ENCODE peak calls at places on chromosomes 13 and 19, in nine cellular contexts. L is HCT116, D is brain microvascular endothelial cell, Y is pancreas, F is fibroblast of pulmonary artery, P is transverse colon, Z is K562, J is lower leg skin, C is tibial artery. K is an unnamed sample.

GRCh38 chr19:371501-372160 is 27.0 kb upstream of the MIER2 start:
- DNase-seq in P (no peak), Y (no peak), F (peak), Z (no peak), C (no peak), L (no peak), D (no peak), J (peak), K (no peak)

GRCh38 chr13:113729329-113730019 is 29.6 kb upstream of the TMEM255B start:
- DNase-seq in C (no peak), Z (no peak), P (no peak), L (no peak), D (no peak), F (no peak), J (no peak), Y (no peak), K (no peak)

GRCh38 chr19:47781590-47782318 is 3.3 kb downstream of the SELENOW start:
- DNase-seq in P (no peak), Y (no peak), C (peak), J (no peak), D (no peak), F (no peak), L (no peak), Z (no peak), K (no peak)

GRCh38 chr13:114063545-114064515 is 68.6 kb downstream of the RASA3 start:
- DNase-seq in D (no peak), F (peak), C (peak), P (peak), Y (peak), Z (peak), L (no peak), J (no peak), K (no peak)

GRCh38 chr13:44052843-44053607 is 173.3 kb downstream of the LACC1 start:
- DNase-seq in C (peak), D (peak), Z (no peak), L (no peak), Y (no peak), P (peak), J (no peak), F (peak), K (no peak)

GRCh38 chr13:32600891-32601290 is 14.6 kb downstream of the PDS5B start:
- DNase-seq in L (no peak), C (no peak), Z (no peak), P (no peak), J (no peak), D (no peak), Y (no peak), F (no peak), K (no peak)

GRCh38 chr13:73411067-73411809 is 352.4 kb downstream of the KLF5 start:
- DNase-seq in F (no peak), Y (no peak), D (no peak), L (peak), Z (no peak), J (no peak), P (no peak), C (no peak), K (no peak)

GRCh38 chr19:1452802-1453524 is 3.0 kb downstream of the APC2 start:
- DNase-seq in L (no peak), Y (no peak), Z (no peak), F (no peak), P (no peak), J (no peak), D (no peak), C (no peak), K (no peak)

GRCh38 chr13:28819046-28819747 is 942 bp upstream of the MTUS2 start:
- DNase-seq in F (peak), Z (no peak), L (no peak), J (no peak), Y (peak), D (no peak), P (no peak), C (no peak), K (no peak)

GRCh38 chr13:39310961-39311360 is 272.7 kb downstream of the NHLRC3 start:
- DNase-seq in D (no peak), J (no peak), F (no peak), Z (no peak), L (no peak), P (no peak), C (no peak), Y (no peak), K (no peak)

GRCh38 chr13:36920612-36921185 is 661 bp upstream of the SMAD9 start:
- DNase-seq in C (no peak), Z (no peak), F (no peak), J (no peak), P (no peak), D (no peak), Y (no peak), L (no peak), K (no peak)

GRCh38 chr13:34044660-34045080 is 226.7 kb downstream of the RFC3 start:
- DNase-seq in F (peak), Z (no peak), C (no peak), D (peak), Y (no peak), P (no peak), J (no peak), L (peak), K (no peak)

GRCh38 chr19:17520865-17521264 is 9.4 kb downstream of the PGLS start:
- DNase-seq in F (no peak), Z (no peak), C (no peak), D (no peak), J (no peak), P (no peak), L (no peak), Y (no peak), K (no peak)

GRCh38 chr19:17513801-17514200 is 2.4 kb downstream of the PGLS start:
- DNase-seq in F (no peak), Y (no peak), J (no peak), D (no peak), Z (no peak), P (no peak), L (no peak), C (no peak), K (no peak)

GRCh38 chr19:17515408-17516149 is 4.1 kb downstream of the PGLS start:
- DNase-seq in J (no peak), Y (no peak), C (no peak), L (no peak), D (no peak), F (no peak), Z (no peak), P (no peak), K (no peak)

GRCh38 chr19:17519967-17520366 is 8.5 kb downstream of the PGLS start:
- DNase-seq in F (no peak), Y (no peak), L (no peak), Z (no peak), J (no peak), P (no peak), D (no peak), C (no peak), K (no peak)

GRCh38 chr19:17517898-17518297 is 6.4 kb downstream of the PGLS start:
- DNase-seq in D (no peak), Z (no peak), C (no peak), J (no peak), F (no peak), P (no peak), Y (no peak), L (no peak), K (no peak)
- H3K4me3 ChIP-seq in D (no peak), Z (no peak), C (no peak), J (no peak), F (no peak), P (no peak), Y (no peak), L (no peak), K (no peak)

GRCh38 chr13:23810842-23811241 is 78.4 kb downstream of the MIPEP start:
- DNase-seq in D (no peak), L (no peak), J (no peak), Y (no peak), F (no peak), Z (no peak), C (no peak), P (no peak), K (no peak)
- TF ChIP-seq CTCF in D (peak), L (no peak), J (no peak), Y (no peak), F (no peak), Z (no peak), C (no peak), P (no peak), K (no peak)

GRCh38 chr19:45477216-45477615 is 9.4 kb downstream of the FOSB start:
- DNase-seq in Z (no peak), L (no peak), C (no peak), Y (no peak), F (no peak), P (no peak), D (peak), J (no peak), K (no peak)

GRCh38 chr19:45475537-45476348 is 7.9 kb downstream of the FOSB start:
- DNase-seq in L (no peak), Y (no peak), P (no peak), D (peak), Z (no peak), C (no peak), J (no peak), F (peak), K (no peak)

GRCh38 chr19:45478454-45479238 is 10.8 kb downstream of the FOSB start:
- DNase-seq in P (peak), Z (peak), J (peak), Y (peak), D (peak), F (peak), L (peak), C (peak), K (peak)

GRCh38 chr19:45476349-45476717 is 8.5 kb downstream of the FOSB start:
- DNase-seq in P (no peak), Z (no peak), F (peak), J (no peak), D (peak), C (no peak), L (no peak), Y (no peak), K (no peak)

GRCh38 chr19:45477713-45478453 is 10.1 kb downstream of the FOSB start:
- DNase-seq in P (no peak), D (no peak), F (no peak), C (no peak), Y (no peak), Z (no peak), J (no peak), L (no peak), K (no peak)
- H3K4me3 ChIP-seq in P (peak), D (peak), F (peak), C (peak), Y (peak), Z (peak), J (no peak), L (peak), K (peak)

GRCh38 chr13:90793261-90793785 is 554.2 kb upstream of the MIR17HG start:
- DNase-seq in C (no peak), J (no peak), D (no peak), P (no peak), F (no peak), L (no peak), Z (no peak), Y (no peak), K (no peak)
- TF ChIP-seq CTCF in C (no peak), J (no peak), D (no peak), P (no peak), F (no peak), L (no peak), Z (no peak), Y (no peak), K (no peak)

DNA sequence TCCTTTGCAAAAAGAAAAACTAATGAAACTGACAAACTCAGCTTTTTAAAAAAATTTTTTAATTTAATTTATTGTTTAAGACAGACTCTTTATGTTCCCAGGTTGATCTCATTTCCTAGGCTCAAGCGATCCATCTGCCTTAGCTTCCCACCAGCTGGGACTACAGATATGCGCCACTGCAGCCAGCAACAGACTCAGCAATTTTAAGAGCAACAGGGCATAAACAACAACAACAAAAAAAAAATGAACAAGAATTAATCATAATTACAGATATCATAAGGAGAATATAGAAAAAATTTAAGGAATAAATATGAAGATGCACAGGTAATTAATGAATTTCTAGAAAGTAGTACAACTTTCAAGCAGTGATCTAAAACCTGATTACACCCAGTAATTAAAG is 1.5 kb downstream of the ZNF699 start:
- DNase-seq in C (no peak), Z (no peak), D (no peak), Y (no peak), F (no peak), L (no peak), P (no peak), J (no peak), K (no peak)
- H3K4me3 ChIP-seq in C (peak), Z (peak), D (peak), Y (no peak), F (peak), L (no peak), P (peak), J (no peak), K (peak)

GRCh38 chr13:51818276-51818675 is 14.3 kb upstream of the DHRS12 start:
- DNase-seq in P (no peak), Y (no peak), F (no peak), J (no peak), Z (no peak), C (no peak), D (no peak), L (no peak), K (no peak)
- TF ChIP-seq CTCF in P (no peak), Y (no peak), F (no peak), J (no peak), Z (no peak), C (no peak), D (no peak), L (no peak), K (no peak)

DNA sequence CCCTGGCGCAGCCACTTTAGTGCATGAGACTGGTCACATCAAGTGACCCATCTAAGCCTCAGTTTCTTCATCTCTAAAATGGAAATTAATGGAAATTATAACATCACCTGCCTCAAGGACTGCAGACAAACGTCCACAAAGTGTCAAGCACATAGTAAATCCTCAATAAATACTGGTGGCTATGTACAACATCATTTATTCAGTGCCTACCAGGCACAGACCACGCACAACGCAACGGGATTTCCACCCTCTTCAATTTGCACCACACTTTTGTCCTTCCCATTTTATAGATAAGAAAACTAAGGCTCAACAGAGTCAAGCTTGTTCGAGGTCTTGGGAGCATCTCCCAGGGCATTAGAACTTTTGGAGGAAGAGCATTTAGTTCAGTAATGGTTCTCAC is 1.4 kb downstream of the ELAVL1 start:
- DNase-seq in P (no peak), L (no peak), Y (no peak), J (no peak), D (no peak), C (no peak), Z (no peak), F (no peak), K (no peak)
- H3K4me3 ChIP-seq in P (peak), L (peak), Y (no peak), J (no peak), D (peak), C (peak), Z (peak), F (peak), K (peak)

DNA sequence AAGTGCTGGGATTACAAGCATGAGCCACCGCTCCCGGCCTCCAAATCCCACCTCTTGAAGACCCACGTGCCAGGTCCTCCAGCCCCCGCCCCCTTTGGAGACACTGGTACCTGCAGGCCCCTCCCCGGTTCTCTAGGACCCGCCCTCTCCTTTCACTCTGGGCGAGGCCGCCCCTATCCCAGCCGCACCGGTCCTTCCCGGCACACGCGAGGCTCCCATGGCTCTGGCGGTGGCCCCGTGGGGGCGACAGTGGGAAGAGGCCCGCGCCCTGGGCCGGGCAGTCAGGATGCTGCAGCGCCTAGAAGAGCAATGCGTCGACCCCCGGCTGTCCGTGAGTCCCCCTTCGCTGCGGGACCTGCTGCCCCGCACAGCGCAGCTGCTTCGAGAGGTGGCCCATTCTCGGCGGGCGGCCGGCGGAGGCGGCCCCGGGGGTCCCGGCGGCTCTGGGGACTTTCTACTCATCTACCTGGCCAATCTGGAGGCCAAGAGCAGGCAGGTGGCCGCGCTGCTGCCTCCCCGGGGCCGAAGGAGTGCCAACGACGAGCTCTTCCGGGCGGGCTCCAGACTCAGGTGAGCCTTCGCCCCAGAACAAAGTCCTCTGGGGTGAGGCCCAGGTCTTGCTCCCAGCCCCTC is at the start of gene CBLC:
- DNase-seq in P (peak), C (no peak), F (no peak), D (no peak), J (peak), Y (peak), Z (peak), L (peak), K (no peak)
- TF ChIP-seq CTCF in P (no peak), C (no peak), F (no peak), D (peak), J (no peak), Y (no peak), Z (peak), L (no peak), K (peak)

DNA sequence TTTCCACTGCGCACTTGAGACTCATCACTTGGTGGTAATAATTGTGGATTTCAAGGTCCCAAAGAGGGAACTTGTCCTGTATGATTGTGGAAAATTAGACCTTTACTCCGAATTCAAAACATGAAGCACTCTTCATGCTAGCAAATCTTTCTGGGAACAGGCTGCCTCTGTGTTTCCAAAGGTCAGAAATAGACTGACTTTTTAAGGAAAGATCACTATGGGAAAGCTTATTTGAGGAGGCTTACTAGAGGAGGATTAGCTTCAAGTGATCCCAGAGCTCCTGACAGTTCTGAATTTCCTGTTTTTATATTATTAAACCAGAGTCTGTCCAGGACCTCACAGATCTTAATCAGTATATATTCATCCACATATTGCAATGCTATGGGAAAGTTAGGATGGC is 5.5 kb downstream of the WDFY2 start:
- DNase-seq in L (no peak), P (no peak), D (no peak), Y (no peak), F (no peak), C (no peak), Z (no peak), J (no peak), K (no peak)
- H3K4me3 ChIP-seq in L (no peak), P (no peak), D (no peak), Y (no peak), F (no peak), C (no peak), Z (no peak), J (no peak), K (no peak)

GRCh38 chr19:15836595-15837398 is 21.3 kb upstream of the OR10H1 start:
- DNase-seq in L (peak), J (peak), F (peak), Y (peak), Z (peak), C (peak), D (peak), P (peak), K (peak)
- TF ChIP-seq CTCF in L (no peak), J (no peak), F (no peak), Y (no peak), Z (no peak), C (no peak), D (no peak), P (no peak), K (no peak)

K was measured in esophagus squamous epithelium.